ENCODE peak calls at places on chromosomes 11 and 22, in eight cellular contexts. M is AG10803, F is A549, Q is B cell, T is endothelial cell, K is cardiac muscle cell, A is cardiac fibroblast, I is HFFc6. Y is an unnamed sample.

GRCh38 chr22:49208768-49209252 is 618.9 kb downstream of the BRD1 start:
- DNase-seq in F (no peak), Q (no peak), M (no peak), T (peak), A (no peak), K (peak), I (no peak), Y (no peak)

GRCh38 chr11:19239039-19239438 is 1.7 kb downstream of the E2F8 start:
- DNase-seq in M (no peak), K (no peak), I (no peak), Q (no peak), A (no peak), F (no peak), T (no peak), Y (no peak)

GRCh38 chr22:48370508-48371325 is 1457.0 kb downstream of the BRD1 start:
- DNase-seq in T (no peak), Q (no peak), K (no peak), I (no peak), M (peak), F (peak), A (no peak), Y (no peak)

GRCh38 chr11:65026810-65027209 is 429 bp upstream of the SNX15 start:
- DNase-seq in Q (no peak), M (no peak), I (peak), F (no peak), T (no peak), A (no peak), K (no peak), Y (peak)

GRCh38 chr11:120675171-120675570 is 163.6 kb downstream of the GRIK4 start:
- DNase-seq in F (no peak), Q (no peak), M (no peak), I (no peak), T (no peak), A (peak), K (no peak), Y (no peak)

GRCh38 chr11:75437966-75438659 is 5.1 kb upstream of the KLHL35 start:
- DNase-seq in K (no peak), Q (no peak), I (peak), T (no peak), A (no peak), M (peak), F (no peak), Y (no peak)

GRCh38 chr22:46367707-46368191 is 32.2 kb downstream of the TRMU start:
- DNase-seq in I (peak), A (peak), K (peak), F (peak), Q (peak), M (peak), T (peak), Y (peak)

GRCh38 chr11:20647976-20648565 is 21.3 kb upstream of the NELL1 start:
- DNase-seq in F (peak), M (peak), Q (peak), T (peak), A (peak), K (peak), I (peak), Y (peak)

GRCh38 chr11:12356944-12357655 is 20.3 kb upstream of the PARVA start:
- DNase-seq in M (no peak), Q (no peak), I (no peak), A (no peak), T (no peak), F (no peak), K (no peak), Y (no peak)

GRCh38 chr11:65087216-65087615 is 3.2 kb downstream of the ZFPL1 start:
- DNase-seq in Q (no peak), K (no peak), T (no peak), I (no peak), M (no peak), A (no peak), F (no peak), Y (no peak)

GRCh38 chr11:132719684-132720083 is 812.6 kb downstream of the OPCML start:
- DNase-seq in F (no peak), A (no peak), M (no peak), K (no peak), T (no peak), I (no peak), Q (no peak), Y (no peak)

GRCh38 chr22:42202669-42203068 is 67.8 kb downstream of the TCF20 start:
- DNase-seq in K (no peak), I (no peak), F (no peak), Q (no peak), M (peak), A (peak), T (no peak), Y (peak)

GRCh38 chr22:27801616-27802388 is at the start of gene MN1:
- DNase-seq in T (peak), Q (peak), M (no peak), I (no peak), A (peak), K (peak), F (peak), Y (peak)

GRCh38 chr22:45007247-45007945 is 2.4 kb downstream of the PHF21B start:
- DNase-seq in Q (peak), T (peak), K (peak), M (no peak), A (peak), I (no peak), F (peak), Y (no peak)

GRCh38 chr22:49847751-49848689 is 5.6 kb upstream of the ZBED4 start:
- DNase-seq in M (no peak), T (no peak), F (no peak), I (no peak), Q (peak), K (peak), A (no peak), Y (no peak)

GRCh38 chr11:62542750-62543567 is 3.6 kb downstream of the AHNAK start:
- DNase-seq in M (peak), T (peak), F (peak), Q (peak), K (peak), I (peak), A (peak), Y (peak)

GRCh38 chr11:87819141-87819540 is 356.1 kb downstream of the RAB38 start:
- DNase-seq in M (peak), I (no peak), Q (no peak), A (no peak), K (no peak), F (no peak), T (no peak), Y (peak)

GRCh38 chr11:65210361-65210731 is 28.6 kb downstream of the CAPN1 start:
- DNase-seq in M (no peak), I (no peak), K (no peak), F (no peak), T (no peak), A (no peak), Q (no peak), Y (no peak)

GRCh38 chr11:2585566-2586090 is 114.2 kb downstream of the KCNQ1OT1 start:
- DNase-seq in F (no peak), K (no peak), A (no peak), Q (peak), I (no peak), M (no peak), T (no peak), Y (no peak)

GRCh38 chr11:65538232-65538914 is 13.5 kb downstream of the SCYL1 start:
- DNase-seq in F (no peak), I (no peak), T (no peak), K (no peak), Q (no peak), A (no peak), M (no peak), Y (no peak)

GRCh38 chr22:47432683-47433082 is 670.2 kb downstream of the TBC1D22A start:
- DNase-seq in A (no peak), K (no peak), M (no peak), T (no peak), I (no peak), Q (no peak), F (no peak), Y (no peak)

GRCh38 chr11:47251751-47252150 is 3.1 kb upstream of the ACP2 start:
- DNase-seq in K (no peak), M (no peak), T (no peak), Q (no peak), F (no peak), I (no peak), A (no peak), Y (no peak)

GRCh38 chr11:72924568-72925190 is 110.5 kb downstream of the ATG16L2 start:
- DNase-seq in Q (peak), M (peak), K (no peak), T (no peak), I (peak), F (peak), A (peak), Y (peak)

GRCh38 chr22:47627561-47628253 is 865.3 kb downstream of the TBC1D22A start:
- DNase-seq in I (no peak), K (no peak), F (no peak), A (no peak), M (no peak), Q (no peak), T (no peak), Y (no peak)

GRCh38 chr11:70580036-70580805 is 181.9 kb downstream of the CTTN start:
- DNase-seq in I (no peak), K (peak), M (no peak), Q (no peak), A (peak), T (peak), F (no peak), Y (no peak)

GRCh38 chr11:101010899-101011298 is 118.7 kb downstream of the PGR start:
- DNase-seq in F (no peak), M (no peak), K (no peak), A (no peak), T (no peak), I (no peak), Q (no peak), Y (peak)

GRCh38 chr11:57456960-57457642 is 3.2 kb upstream of the RTN4RL2 start:
- DNase-seq in T (peak), F (peak), M (peak), A (peak), Q (peak), I (peak), K (peak), Y (peak)

GRCh38 chr22:24284747-24285203 is 14.1 kb downstream of the SPECC1L start:
- DNase-seq in A (no peak), T (no peak), K (no peak), Q (no peak), F (no peak), M (no peak), I (peak), Y (peak)

GRCh38 chr11:26286472-26287066 is 45.4 kb upstream of the ANO3 start:
- DNase-seq in K (peak), T (peak), M (no peak), Q (no peak), I (no peak), A (peak), F (peak), Y (peak)
- TF ChIP-seq CTCF in K (peak), T (no peak), M (peak), Q (peak), I (peak), A (peak), F (peak), Y (peak)

DNA sequence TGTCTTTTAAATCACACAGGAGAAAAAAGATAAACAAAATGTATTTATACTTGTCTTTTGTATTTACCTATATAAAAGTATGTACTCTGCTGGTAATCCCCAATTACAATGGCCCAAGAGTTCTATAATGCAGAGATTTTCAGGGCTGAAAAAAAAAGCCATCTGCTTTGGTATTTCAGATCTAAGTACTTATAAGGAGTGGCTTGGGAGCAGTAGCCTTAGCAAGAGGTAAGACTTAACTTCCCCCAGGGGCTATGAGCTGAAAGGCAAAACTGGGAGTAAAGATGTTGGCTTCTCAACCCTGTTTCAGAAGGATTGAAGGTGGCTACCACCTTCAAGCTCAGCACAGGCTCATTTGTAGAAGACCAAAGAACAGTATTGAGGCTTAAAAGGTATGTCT is 35.3 kb upstream of the EP300 start:
- DNase-seq in K (no peak), A (no peak), I (no peak), Q (no peak), M (no peak), F (no peak), T (no peak), Y (no peak)
- TF ChIP-seq CTCF in K (no peak), A (no peak), I (no peak), Q (no peak), M (no peak), F (no peak), T (no peak), Y (no peak)

GRCh38 chr11:90635145-90635544 is 412.3 kb upstream of the CHORDC1 start:
- DNase-seq in K (no peak), T (no peak), A (no peak), I (no peak), M (no peak), F (no peak), Q (no peak), Y (no peak)

GRCh38 chr11:90635886-90636285 is 413.0 kb upstream of the CHORDC1 start:
- DNase-seq in I (no peak), M (no peak), F (no peak), T (no peak), Q (no peak), A (no peak), K (no peak), Y (no peak)

GRCh38 chr11:90639687-90640086 is 416.8 kb upstream of the CHORDC1 start:
- DNase-seq in M (no peak), F (peak), A (no peak), T (no peak), I (no peak), Q (no peak), K (peak), Y (no peak)
- TF ChIP-seq CTCF in M (no peak), F (peak), A (peak), T (peak), I (peak), Q (no peak), K (no peak), Y (peak)

GRCh38 chr11:103736986-103737622 is 299.3 kb upstream of the DDI1 start:
- DNase-seq in F (no peak), K (peak), I (no peak), Q (no peak), M (no peak), A (peak), T (no peak), Y (no peak)
- TF ChIP-seq CTCF in F (no peak), K (no peak), I (no peak), Q (no peak), M (no peak), A (no peak), T (no peak), Y (no peak)

GRCh38 chr11:119249671-119250010 is 43.5 kb downstream of the CBL start:
- DNase-seq in T (no peak), M (no peak), A (no peak), Q (no peak), F (no peak), K (no peak), I (no peak), Y (no peak)
- TF ChIP-seq CTCF in T (no peak), M (no peak), A (no peak), Q (no peak), F (no peak), K (no peak), I (no peak), Y (no peak)